ENCODE peak calls at places on chromosomes 4 and X, in four cellular contexts. One of them, this sample, is unnamed. For H3K4me1 and H3K36me3, the result is how much of the 10 kb centered on the place peaks cover.

GRCh38 chr4:13331827-13332226 is 152.3 kb downstream of the RAB28 start:
- DNase-seq in left ventricle myocardium inferior: no peak
- DNase-seq in neural progenitor cell: no peak
- DNase-seq in suprapubic skin: no peak
- DNase-seq in this sample: no peak

GRCh38 chr4:155759372-155760252 is 791 bp downstream of the GUCY1B1 start:
- DNase-seq in suprapubic skin: peak
- DNase-seq in left ventricle myocardium inferior: peak
- DNase-seq in neural progenitor cell: peak
- DNase-seq in this sample: no peak

GRCh38 chr4:161604516-161605300 is 559.1 kb downstream of the FSTL5 start:
- DNase-seq in suprapubic skin: no peak
- DNase-seq in neural progenitor cell: no peak
- DNase-seq in left ventricle myocardium inferior: no peak
- DNase-seq in this sample: no peak

GRCh38 chr4:76430519-76431388 is 4.3 kb upstream of the SHROOM3 start:
- DNase-seq in neural progenitor cell: peak
- DNase-seq in left ventricle myocardium inferior: no peak
- DNase-seq in suprapubic skin: no peak
- DNase-seq in this sample: no peak

GRCh38 chrX:119694601-119695534 is 1.9 kb upstream of the SEPTIN6 start:
- DNase-seq in left ventricle myocardium inferior: no peak
- DNase-seq in neural progenitor cell: peak
- DNase-seq in suprapubic skin: no peak
- DNase-seq in this sample: no peak

GRCh38 chrX:140425712-140426395 is 79.0 kb downstream of the SOX3 start:
- DNase-seq in suprapubic skin: no peak
- DNase-seq in left ventricle myocardium inferior: no peak
- DNase-seq in neural progenitor cell: no peak
- DNase-seq in this sample: no peak

GRCh38 chr4:113684534-113685091 is 76.9 kb downstream of the CAMK2D start:
- DNase-seq in neural progenitor cell: peak
- DNase-seq in suprapubic skin: no peak
- DNase-seq in left ventricle myocardium inferior: peak
- DNase-seq in this sample: no peak

GRCh38 chr4:155197757-155198156 is 10.7 kb upstream of the NPY2R start:
- DNase-seq in left ventricle myocardium inferior: no peak
- DNase-seq in neural progenitor cell: no peak
- DNase-seq in suprapubic skin: no peak
- DNase-seq in this sample: no peak

GRCh38 chr4:123443401-123444297 is 47.1 kb downstream of the SPRY1 start:
- DNase-seq in neural progenitor cell: peak
- DNase-seq in suprapubic skin: no peak
- DNase-seq in left ventricle myocardium inferior: no peak
- DNase-seq in this sample: no peak

GRCh38 chr4:18917689-18918088 is 896.1 kb upstream of the LCORL start:
- DNase-seq in suprapubic skin: no peak
- DNase-seq in left ventricle myocardium inferior: no peak
- DNase-seq in neural progenitor cell: no peak
- DNase-seq in this sample: no peak

GRCh38 chrX:119828446-119828845 is 24.3 kb downstream of the UPF3B start:
- DNase-seq in left ventricle myocardium inferior: no peak
- DNase-seq in neural progenitor cell: no peak
- DNase-seq in suprapubic skin: no peak
- DNase-seq in this sample: no peak

GRCh38 chr4:153955306-153955705 is 166.4 kb upstream of the SFRP2 start:
- DNase-seq in left ventricle myocardium inferior: no peak
- DNase-seq in neural progenitor cell: no peak
- DNase-seq in suprapubic skin: no peak
- DNase-seq in this sample: no peak

GRCh38 chrX:154059231-154059630 is 38.3 kb downstream of the MECP2 start:
- DNase-seq in left ventricle myocardium inferior: no peak
- DNase-seq in suprapubic skin: no peak
- DNase-seq in neural progenitor cell: no peak
- DNase-seq in this sample: no peak

GRCh38 chr4:8840006-8840793 is 31.4 kb downstream of the HMX1 start:
- DNase-seq in left ventricle myocardium inferior: no peak
- DNase-seq in suprapubic skin: peak
- DNase-seq in neural progenitor cell: no peak
- DNase-seq in this sample: no peak

GRCh38 chrX:31435592-31435991 is 363.8 kb upstream of the FTHL17 start:
- DNase-seq in left ventricle myocardium inferior: peak
- DNase-seq in neural progenitor cell: peak
- DNase-seq in suprapubic skin: no peak
- DNase-seq in this sample: no peak

GRCh38 chrX:25226151-25226550 is 210.4 kb upstream of the ARX start:
- DNase-seq in left ventricle myocardium inferior: no peak
- DNase-seq in suprapubic skin: no peak
- DNase-seq in neural progenitor cell: no peak
- DNase-seq in this sample: no peak

DNA sequence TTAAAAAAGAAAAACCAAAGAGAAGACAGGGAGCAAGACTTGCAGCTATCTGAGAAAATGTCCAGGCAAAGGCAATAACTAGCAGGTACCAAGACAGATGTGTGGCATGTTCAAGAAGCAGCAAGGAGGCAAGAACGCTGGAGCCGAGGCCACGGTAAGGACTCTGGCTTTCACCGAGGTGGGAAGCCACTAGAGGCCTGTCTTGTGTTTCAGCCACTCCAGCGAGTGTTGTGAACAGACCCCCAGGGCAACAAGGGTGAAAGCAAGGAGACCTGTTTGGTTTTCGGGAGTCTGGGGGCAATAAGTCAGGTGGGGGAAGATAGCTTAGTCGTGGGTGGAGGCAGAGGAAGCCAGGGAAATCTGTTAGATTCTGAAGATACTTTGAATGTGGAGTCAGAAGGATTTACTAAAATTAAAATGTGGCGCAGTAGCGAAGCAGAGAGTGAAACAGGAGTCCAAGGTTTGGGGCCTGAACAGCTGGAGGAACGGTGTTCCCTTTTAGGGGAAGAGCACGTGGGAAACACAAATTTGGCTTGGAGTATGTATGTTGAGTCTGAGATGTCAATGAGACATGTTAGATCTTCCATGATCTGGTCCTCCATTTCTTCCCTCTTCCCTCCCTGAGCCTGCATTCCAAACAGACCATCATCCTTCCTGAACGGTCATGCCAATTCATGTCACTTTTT is 3.1 kb downstream of the WDR1 start:
- DNase-seq in neural progenitor cell: no peak
- DNase-seq in suprapubic skin: no peak
- DNase-seq in left ventricle myocardium inferior: no peak
- DNase-seq in this sample: no peak
- H3K4me1 ChIP-seq in neural progenitor cell: under half
- H3K4me1 ChIP-seq in suprapubic skin: half or more
- H3K4me1 ChIP-seq in left ventricle myocardium inferior: half or more
- H3K4me1 ChIP-seq in this sample: half or more

GRCh38 chr4:132114885-132115284 is 1034.2 kb upstream of the PCDH10 start:
- DNase-seq in neural progenitor cell: no peak
- DNase-seq in suprapubic skin: no peak
- DNase-seq in left ventricle myocardium inferior: no peak
- DNase-seq in this sample: no peak
- H3K36me3 ChIP-seq in neural progenitor cell: under half
- H3K36me3 ChIP-seq in suprapubic skin: under half
- H3K36me3 ChIP-seq in left ventricle myocardium inferior: under half
- H3K36me3 ChIP-seq in this sample: under half

GRCh38 chr4:33072340-33073089 is 2352.3 kb downstream of the PCDH7 start:
- DNase-seq in neural progenitor cell: no peak
- DNase-seq in left ventricle myocardium inferior: no peak
- DNase-seq in suprapubic skin: no peak
- DNase-seq in this sample: no peak
- H3K4me3 ChIP-seq in neural progenitor cell: no peak
- H3K4me3 ChIP-seq in left ventricle myocardium inferior: no peak
- H3K4me3 ChIP-seq in suprapubic skin: no peak
- H3K4me3 ChIP-seq in this sample: no peak

GRCh38 chrX:15911729-15912550 is 57.3 kb upstream of the AP1S2 start:
- DNase-seq in suprapubic skin: no peak
- DNase-seq in left ventricle myocardium inferior: no peak
- DNase-seq in neural progenitor cell: no peak
- DNase-seq in this sample: no peak
- H3K4me1 ChIP-seq in suprapubic skin: under half
- H3K4me1 ChIP-seq in left ventricle myocardium inferior: under half
- H3K4me1 ChIP-seq in neural progenitor cell: under half
- H3K4me1 ChIP-seq in this sample: under half

GRCh38 chrX:129981752-129982299 is 609 bp upstream of the BCORL1 start:
- DNase-seq in neural progenitor cell: no peak
- DNase-seq in suprapubic skin: no peak
- DNase-seq in left ventricle myocardium inferior: no peak
- DNase-seq in this sample: no peak

GRCh38 chrX:129982300-129983246 is at the start of gene BCORL1:
- DNase-seq in left ventricle myocardium inferior: peak
- DNase-seq in neural progenitor cell: peak
- DNase-seq in suprapubic skin: peak
- DNase-seq in this sample: peak

GRCh38 chrX:129983575-129984131 is 1.2 kb downstream of the BCORL1 start:
- DNase-seq in suprapubic skin: peak
- DNase-seq in left ventricle myocardium inferior: no peak
- DNase-seq in neural progenitor cell: peak
- DNase-seq in this sample: no peak

GRCh38 chrX:129981207-129981553 is 1.3 kb upstream of the BCORL1 start:
- DNase-seq in neural progenitor cell: no peak
- DNase-seq in left ventricle myocardium inferior: no peak
- DNase-seq in suprapubic skin: no peak
- DNase-seq in this sample: no peak

DNA sequence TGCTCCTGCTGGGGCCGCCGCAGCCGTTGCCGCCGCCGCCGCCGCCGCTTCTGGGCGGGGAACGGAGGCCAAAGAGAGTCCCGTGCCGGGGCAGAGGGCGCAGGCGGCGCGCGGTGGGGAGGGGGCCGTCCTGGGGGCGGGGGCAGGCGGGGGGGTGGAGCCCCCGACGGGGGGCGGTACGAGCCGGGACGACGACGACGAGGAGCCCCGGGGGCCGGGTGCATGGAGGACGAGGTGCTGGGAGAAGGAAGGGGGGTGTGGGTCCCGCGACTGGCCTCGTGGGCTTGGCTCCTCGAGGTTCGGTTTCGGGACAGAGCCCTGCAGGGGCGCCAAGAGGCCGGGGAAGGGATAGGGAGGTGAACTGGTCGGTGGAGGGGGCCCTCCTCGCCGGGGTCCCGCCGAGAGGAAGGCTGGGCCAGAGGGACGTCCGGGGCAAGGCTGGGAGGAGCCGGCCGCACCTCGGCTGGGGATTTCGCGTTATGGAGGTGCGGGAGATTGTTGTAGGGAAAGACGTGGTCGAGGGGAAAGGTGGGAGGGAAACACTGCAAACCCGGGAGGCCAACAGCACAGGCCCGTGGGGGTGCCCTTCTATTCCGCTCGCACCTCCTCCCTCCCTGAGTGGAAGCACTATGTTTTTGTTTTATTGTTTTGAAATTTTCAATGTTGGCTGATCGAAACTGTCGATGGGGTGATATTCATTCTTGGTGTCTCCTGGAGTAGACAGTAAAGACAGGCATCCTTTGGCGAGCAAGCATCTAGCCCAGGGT is 1.9 kb downstream of the BCORL1 start:
- DNase-seq in suprapubic skin: peak
- DNase-seq in left ventricle myocardium inferior: peak
- DNase-seq in neural progenitor cell: peak
- DNase-seq in this sample: no peak
- H3K36me3 ChIP-seq in suprapubic skin: under half
- H3K36me3 ChIP-seq in left ventricle myocardium inferior: under half
- H3K36me3 ChIP-seq in neural progenitor cell: under half
- H3K36me3 ChIP-seq in this sample: under half

This sample was measured in esophagus squamous epithelium.